ENCODE peak calls at places on chromosomes 13 and 19, in four cellular contexts. One of them, this sample, is unnamed.
A peak's percentile ranks its signal among the peaks of the same experiment; 100 is the strongest.

GRCh38 chr13:26749905-26750304 is 10.7 kb downstream of the GPR12 start:
- DNase-seq in ovary: no peak
- DNase-seq in tibial nerve: no peak
- DNase-seq in sigmoid colon: no peak
- DNase-seq in this sample: no peak

GRCh38 chr13:38804536-38804935 is 117.7 kb downstream of the FREM2 start:
- DNase-seq in ovary: no peak
- DNase-seq in tibial nerve: no peak
- DNase-seq in sigmoid colon: no peak
- DNase-seq in this sample: no peak

GRCh38 chr13:97384366-97384765 is 49.6 kb upstream of the RAP2A start:
- DNase-seq in sigmoid colon: no peak
- DNase-seq in tibial nerve: no peak
- DNase-seq in ovary: no peak
- DNase-seq in this sample: no peak

GRCh38 chr19:27676334-27676733 is 1536.6 kb downstream of the UQCRFS1 start:
- DNase-seq in ovary: no peak
- DNase-seq in sigmoid colon: no peak
- DNase-seq in tibial nerve: no peak
- DNase-seq in this sample: no peak

GRCh38 chr19:14505488-14506239 is 9.7 kb upstream of the GIPC1 start:
- DNase-seq in ovary: no peak
- DNase-seq in tibial nerve: no peak
- DNase-seq in sigmoid colon: no peak
- DNase-seq in this sample: no peak

GRCh38 chr13:109160887-109161669 is 531.7 kb downstream of the MYO16 start:
- DNase-seq in tibial nerve: no peak
- DNase-seq in ovary: no peak
- DNase-seq in sigmoid colon: no peak
- DNase-seq in this sample: no peak

GRCh38 chr13:54305377-54305776 is 1276.8 kb downstream of the OLFM4 start:
- DNase-seq in ovary: no peak
- DNase-seq in tibial nerve: no peak
- DNase-seq in sigmoid colon: no peak
- DNase-seq in this sample: no peak

GRCh38 chr19:55688422-55689218 is 13.6 kb downstream of the EPN1 start:
- DNase-seq in ovary: peak; percentile 46
- DNase-seq in tibial nerve: no peak
- DNase-seq in sigmoid colon: peak; percentile 50
- DNase-seq in this sample: no peak

GRCh38 chr13:35857769-35858168 is 273.4 kb downstream of the DCLK1 start:
- DNase-seq in ovary: no peak
- DNase-seq in tibial nerve: no peak
- DNase-seq in sigmoid colon: no peak
- DNase-seq in this sample: no peak

GRCh38 chr13:48505597-48506091 is 27.2 kb downstream of the RCBTB2 start:
- DNase-seq in tibial nerve: no peak
- DNase-seq in sigmoid colon: no peak
- DNase-seq in ovary: no peak
- DNase-seq in this sample: peak; percentile 69

GRCh38 chr19:28705008-28705407 is 507.9 kb downstream of the UQCRFS1 start:
- DNase-seq in sigmoid colon: no peak
- DNase-seq in tibial nerve: no peak
- DNase-seq in ovary: no peak
- DNase-seq in this sample: no peak

GRCh38 chr13:113373811-113374485 is 10.0 kb upstream of the GRTP1 start:
- DNase-seq in sigmoid colon: peak; percentile 57
- DNase-seq in ovary: no peak
- DNase-seq in tibial nerve: no peak
- DNase-seq in this sample: no peak

GRCh38 chr19:34171877-34172660 is at the start of gene LSM14A:
- DNase-seq in tibial nerve: peak; percentile 94
- DNase-seq in sigmoid colon: peak; percentile 97
- DNase-seq in ovary: peak; percentile 95
- DNase-seq in this sample: peak; percentile 94

GRCh38 chr19:34172661-34173144 is 399 bp downstream of the LSM14A start:
- DNase-seq in tibial nerve: no peak
- DNase-seq in sigmoid colon: no peak
- DNase-seq in ovary: no peak
- DNase-seq in this sample: no peak

GRCh38 chr19:34173145-34173956 is 1.0 kb downstream of the LSM14A start:
- DNase-seq in tibial nerve: peak; percentile 19
- DNase-seq in ovary: peak; percentile 48
- DNase-seq in sigmoid colon: no peak
- DNase-seq in this sample: peak; percentile 43

GRCh38 chr19:34176581-34176980 is 4.3 kb downstream of the LSM14A start:
- DNase-seq in tibial nerve: no peak
- DNase-seq in ovary: no peak
- DNase-seq in sigmoid colon: no peak
- DNase-seq in this sample: no peak

DNA sequence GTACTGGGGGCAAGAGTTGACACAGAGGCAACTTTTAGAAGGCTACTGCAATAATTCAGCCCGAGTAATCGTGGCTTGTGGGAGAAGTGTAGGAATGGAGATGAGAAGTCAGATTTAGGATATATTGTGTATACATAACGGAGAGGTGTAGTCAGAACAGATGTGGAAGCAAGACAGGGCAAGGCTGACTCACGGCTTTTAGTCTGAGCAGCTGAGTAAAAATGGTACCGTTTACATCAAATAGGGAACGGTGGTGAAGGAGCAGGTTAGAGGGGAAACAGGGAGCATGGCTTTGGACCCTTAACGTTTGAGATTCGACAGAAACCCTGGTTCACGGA is 796 bp upstream of the LSM14A start:
- DNase-seq in sigmoid colon: no peak
- DNase-seq in tibial nerve: no peak
- DNase-seq in ovary: no peak
- DNase-seq in this sample: no peak
- TF ChIP-seq POLR2A in sigmoid colon: no peak
- TF ChIP-seq POLR2A in tibial nerve: no peak
- TF ChIP-seq POLR2A in ovary: no peak
- TF ChIP-seq POLR2A in this sample: no peak

GRCh38 chr19:22422220-22422619 is at the start of gene ZNF98:
- DNase-seq in ovary: no peak
- DNase-seq in tibial nerve: no peak
- DNase-seq in sigmoid colon: peak; percentile 78
- DNase-seq in this sample: peak; percentile 32
- H3K9me3 ChIP-seq in ovary: peaks cover 7% of the 10 kb centered on the region
- H3K9me3 ChIP-seq in tibial nerve: no peaks in the 10 kb centered on the region
- H3K9me3 ChIP-seq in sigmoid colon: no peaks in the 10 kb centered on the region
- H3K9me3 ChIP-seq in this sample: no peaks in the 10 kb centered on the region

GRCh38 chr19:54369082-54369691 is 4.5 kb upstream of the LAIR1 start:
- DNase-seq in sigmoid colon: no peak
- DNase-seq in ovary: no peak
- DNase-seq in tibial nerve: no peak
- DNase-seq in this sample: no peak
- H3K4me1 ChIP-seq in sigmoid colon: no peaks in the 10 kb centered on the region
- H3K4me1 ChIP-seq in ovary: no peaks in the 10 kb centered on the region
- H3K4me1 ChIP-seq in tibial nerve: no peaks in the 10 kb centered on the region
- H3K4me1 ChIP-seq in this sample: peaks cover 47% of the 10 kb centered on the region

DNA sequence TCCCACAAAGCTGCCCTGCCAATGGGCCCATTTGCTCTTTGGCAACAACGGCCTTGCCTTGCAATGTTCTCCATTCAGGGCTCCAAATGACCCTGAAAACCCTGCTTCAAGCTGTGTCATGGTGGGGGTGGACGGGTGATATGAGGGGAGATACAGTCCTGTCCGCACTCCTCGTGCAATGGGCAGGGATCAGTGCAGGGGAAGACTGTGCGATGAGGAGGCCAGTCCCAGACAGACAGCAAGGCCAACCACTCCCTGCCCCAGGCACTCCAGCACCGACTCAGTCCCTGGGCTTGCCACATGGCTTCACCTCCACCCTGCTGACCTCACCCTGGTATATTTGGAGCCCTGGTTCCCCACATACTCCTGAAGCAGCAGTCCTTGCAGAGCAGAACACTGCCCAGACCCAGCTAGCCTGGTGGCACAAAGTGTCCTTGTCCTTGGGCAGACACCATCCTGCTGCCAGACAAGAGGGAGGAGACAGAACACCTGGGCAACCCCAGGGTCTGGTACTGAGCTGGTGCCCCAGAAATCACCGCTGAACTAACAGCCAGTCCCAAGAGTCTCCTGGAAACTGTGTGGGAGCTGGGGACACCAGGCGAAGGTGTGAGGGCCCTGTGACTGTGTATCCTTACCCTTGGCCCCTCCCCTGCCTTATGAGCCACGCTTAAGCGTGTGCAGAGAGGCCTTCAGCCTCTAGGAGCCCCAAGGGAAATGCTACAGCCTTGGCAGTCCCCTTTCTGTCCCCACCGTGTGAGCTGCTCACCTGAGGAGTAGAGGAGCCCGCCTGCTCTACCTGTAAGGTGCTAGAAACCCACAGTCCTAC is 9.1 kb upstream of the SLC35E1 start:
- DNase-seq in sigmoid colon: no peak
- DNase-seq in ovary: no peak
- DNase-seq in tibial nerve: no peak
- DNase-seq in this sample: peak; percentile 64
- TF ChIP-seq POLR2A in sigmoid colon: no peak
- TF ChIP-seq POLR2A in ovary: no peak
- TF ChIP-seq POLR2A in tibial nerve: no peak
- TF ChIP-seq POLR2A in this sample: no peak

GRCh38 chr19:15641901-15642491 is 1.3 kb downstream of the CYP4F3 start:
- DNase-seq in ovary: no peak
- DNase-seq in tibial nerve: no peak
- DNase-seq in sigmoid colon: no peak
- DNase-seq in this sample: no peak
- H3K9me3 ChIP-seq in ovary: no peaks in the 10 kb centered on the region
- H3K9me3 ChIP-seq in tibial nerve: no peaks in the 10 kb centered on the region
- H3K9me3 ChIP-seq in sigmoid colon: no peaks in the 10 kb centered on the region
- H3K9me3 ChIP-seq in this sample: no peaks in the 10 kb centered on the region

This sample was measured in heart left ventricle.